ENCODE peak calls at places on chromosome 9, in ten cellular contexts. L is progenitor cell of endocrine pancreas, Z is fibroblast of lung, J is HCT116, I is Calu3, D is GM20000, R is AG10803, F is brain microvascular endothelial cell, E is endothelial cell of umbilical vein, A is endothelial cell. O is an unnamed sample.

GRCh38 chr9:91426123-91426745 is 2.6 kb upstream of the NFIL3 start:
- DNase-seq in L (no peak), Z (peak), J (peak), I (no peak), D (peak), R (peak), F (peak), E (peak), A (no peak), O (peak)

GRCh38 chr9:110543631-110544051 is 35.9 kb downstream of the SVEP1 start:
- DNase-seq in L (no peak), Z (peak), J (no peak), I (no peak), D (no peak), R (no peak), F (no peak), E (peak), A (no peak), O (no peak)

GRCh38 chr9:93670208-93671029 is 94.0 kb downstream of the PHF2 start:
- DNase-seq in L (peak), Z (peak), J (no peak), I (no peak), D (no peak), R (peak), F (peak), E (no peak), A (peak), O (peak)

GRCh38 chr9:76900884-76901440 is 5.0 kb downstream of the PRUNE2 start:
- DNase-seq in L (no peak), Z (no peak), J (no peak), I (no peak), D (no peak), R (no peak), F (no peak), E (no peak), A (no peak), O (no peak)

GRCh38 chr9:107274096-107274495 is 9.0 kb upstream of the RAD23B start:
- DNase-seq in L (no peak), Z (no peak), J (no peak), I (no peak), D (no peak), R (no peak), F (no peak), E (no peak), A (no peak), O (no peak)

GRCh38 chr9:35962126-35962906 is 4.4 kb upstream of the OR2S2 start:
- DNase-seq in L (no peak), Z (peak), J (no peak), I (no peak), D (no peak), R (peak), F (peak), E (no peak), A (no peak), O (peak)

GRCh38 chr9:128048663-128049062 is 18.5 kb downstream of the NAIF1 start:
- DNase-seq in L (no peak), Z (no peak), J (no peak), I (no peak), D (no peak), R (no peak), F (no peak), E (no peak), A (no peak), O (no peak)

GRCh38 chr9:37512439-37512838 is 26.7 kb downstream of the POLR1E start:
- DNase-seq in L (no peak), Z (no peak), J (no peak), I (no peak), D (no peak), R (no peak), F (no peak), E (no peak), A (no peak), O (no peak)

GRCh38 chr9:114908104-114908621 is 22.2 kb downstream of the TNFSF8 start:
- DNase-seq in L (no peak), Z (no peak), J (peak), I (peak), D (no peak), R (peak), F (no peak), E (no peak), A (no peak), O (peak)

GRCh38 chr9:13033959-13034695 is 245.4 kb downstream of the MPDZ start:
- DNase-seq in L (peak), Z (peak), J (peak), I (peak), D (peak), R (peak), F (peak), E (peak), A (peak), O (peak)

GRCh38 chr9:126621919-126622735 is 8.4 kb downstream of the LMX1B start:
- DNase-seq in L (no peak), Z (no peak), J (no peak), I (no peak), D (no peak), R (no peak), F (no peak), E (no peak), A (no peak), O (no peak)

GRCh38 chr9:127449332-127449966 is 1.8 kb downstream of the RPL12 start:
- DNase-seq in L (no peak), Z (peak), J (no peak), I (no peak), D (no peak), R (no peak), F (no peak), E (no peak), A (no peak), O (no peak)

GRCh38 chr9:115254781-115255180 is 136.8 kb upstream of the TNC start:
- DNase-seq in L (no peak), Z (no peak), J (no peak), I (no peak), D (no peak), R (no peak), F (no peak), E (no peak), A (no peak), O (no peak)

GRCh38 chr9:124688238-124688904 is 82.7 kb downstream of the NR6A1 start:
- DNase-seq in L (no peak), Z (no peak), J (no peak), I (no peak), D (no peak), R (no peak), F (no peak), E (no peak), A (no peak), O (no peak)

GRCh38 chr9:2356391-2356790 is 265.2 kb upstream of the VLDLR start:
- DNase-seq in L (no peak), Z (no peak), J (no peak), I (no peak), D (no peak), R (peak), F (peak), E (no peak), A (no peak), O (no peak)

GRCh38 chr9:4508907-4509589 is 18.8 kb downstream of the SLC1A1 start:
- DNase-seq in L (no peak), Z (no peak), J (no peak), I (no peak), D (no peak), R (peak), F (peak), E (no peak), A (no peak), O (peak)

GRCh38 chr9:32344551-32345182 is 39.8 kb upstream of the ACO1 start:
- DNase-seq in L (no peak), Z (peak), J (no peak), I (no peak), D (no peak), R (peak), F (peak), E (peak), A (peak), O (no peak)

GRCh38 chr9:74284596-74284995 is 212.5 kb upstream of the RORB start:
- DNase-seq in L (no peak), Z (no peak), J (no peak), I (no peak), D (no peak), R (no peak), F (no peak), E (no peak), A (no peak), O (no peak)

GRCh38 chr9:91411096-91411771 is 12.4 kb downstream of the NFIL3 start:
- DNase-seq in L (no peak), Z (no peak), J (no peak), I (no peak), D (no peak), R (peak), F (no peak), E (peak), A (no peak), O (peak)

GRCh38 chr9:71692337-71692736 is 76.0 kb downstream of the CEMIP2 start:
- DNase-seq in L (no peak), Z (peak), J (no peak), I (no peak), D (no peak), R (peak), F (no peak), E (no peak), A (no peak), O (no peak)

GRCh38 chr9:90813011-90813410 is 11.4 kb downstream of the SYK start:
- DNase-seq in L (no peak), Z (no peak), J (no peak), I (no peak), D (no peak), R (no peak), F (no peak), E (no peak), A (no peak), O (no peak)

GRCh38 chr9:133996531-133997520 is 4.7 kb upstream of the VAV2 start:
- DNase-seq in L (no peak), Z (no peak), J (no peak), I (no peak), D (no peak), R (peak), F (no peak), E (no peak), A (no peak), O (no peak)

GRCh38 chr9:104247899-104248460 is 153.9 kb downstream of the SMC2 start:
- DNase-seq in L (no peak), Z (no peak), J (no peak), I (no peak), D (no peak), R (peak), F (no peak), E (no peak), A (no peak), O (no peak)

GRCh38 chr9:29999645-30000044 is 2384.8 kb upstream of the ACO1 start:
- DNase-seq in L (no peak), Z (no peak), J (no peak), I (no peak), D (no peak), R (no peak), F (no peak), E (no peak), A (no peak), O (no peak)

GRCh38 chr9:113421726-113422125 is 11.2 kb downstream of the C9orf43 start:
- DNase-seq in L (no peak), Z (no peak), J (no peak), I (no peak), D (no peak), R (no peak), F (no peak), E (no peak), A (no peak), O (no peak)

GRCh38 chr9:37386988-37387387 is 35.5 kb upstream of the GRHPR start:
- DNase-seq in L (no peak), Z (no peak), J (no peak), I (no peak), D (no peak), R (peak), F (no peak), E (no peak), A (no peak), O (no peak)

GRCh38 chr9:87167616-87168015 is 220.3 kb upstream of the GAS1 start:
- DNase-seq in L (no peak), Z (no peak), J (no peak), I (no peak), D (no peak), R (no peak), F (no peak), E (no peak), A (no peak), O (peak)

GRCh38 chr9:122286764-122287163 is 22.1 kb downstream of the MRRF start:
- DNase-seq in L (no peak), Z (no peak), J (no peak), I (no peak), D (no peak), R (no peak), F (no peak), E (no peak), A (no peak), O (no peak)

GRCh38 chr9:96874947-96875459 is 20.7 kb upstream of the ZNF782 start:
- DNase-seq in L (no peak), Z (peak), J (peak), I (peak), D (peak), R (no peak), F (peak), E (peak), A (no peak), O (no peak)

GRCh38 chr9:115229496-115229895 is 111.5 kb upstream of the TNC start:
- DNase-seq in L (no peak), Z (peak), J (peak), I (peak), D (no peak), R (peak), F (peak), E (no peak), A (no peak), O (peak)

GRCh38 chr9:85053206-85053605 is 383.7 kb downstream of the NTRK2 start:
- DNase-seq in L (no peak), Z (no peak), J (no peak), I (peak), D (no peak), R (no peak), F (no peak), E (no peak), A (no peak), O (no peak)

GRCh38 chr9:123589666-123590239 is 233.8 kb downstream of the CRB2 start:
- DNase-seq in L (no peak), Z (no peak), J (no peak), I (no peak), D (no peak), R (no peak), F (no peak), E (no peak), A (no peak), O (no peak)

GRCh38 chr9:14221558-14221957 is 92.4 kb downstream of the NFIB start:
- DNase-seq in L (no peak), Z (peak), J (peak), I (peak), D (no peak), R (peak), F (peak), E (peak), A (no peak), O (peak)

GRCh38 chr9:126491256-126491879 is 122.4 kb upstream of the LMX1B start:
- DNase-seq in L (no peak), Z (peak), J (no peak), I (peak), D (peak), R (peak), F (peak), E (peak), A (peak), O (peak)

GRCh38 chr9:106846847-106847246 is 16.1 kb upstream of the ZNF462 start:
- DNase-seq in L (no peak), Z (peak), J (no peak), I (no peak), D (no peak), R (peak), F (peak), E (peak), A (no peak), O (peak)

GRCh38 chr9:91451431-91452270 is 28.0 kb upstream of the NFIL3 start:
- DNase-seq in L (no peak), Z (no peak), J (no peak), I (no peak), D (no peak), R (no peak), F (no peak), E (no peak), A (no peak), O (no peak)

GRCh38 chr9:38141751-38142150 is 72.7 kb upstream of the SHB start:
- DNase-seq in L (no peak), Z (peak), J (no peak), I (no peak), D (no peak), R (peak), F (peak), E (peak), A (no peak), O (peak)

GRCh38 chr9:137828527-137829259 is 48.9 kb upstream of the CACNA1B start:
- DNase-seq in L (peak), Z (peak), J (no peak), I (no peak), D (no peak), R (peak), F (no peak), E (no peak), A (peak), O (no peak)

DNA sequence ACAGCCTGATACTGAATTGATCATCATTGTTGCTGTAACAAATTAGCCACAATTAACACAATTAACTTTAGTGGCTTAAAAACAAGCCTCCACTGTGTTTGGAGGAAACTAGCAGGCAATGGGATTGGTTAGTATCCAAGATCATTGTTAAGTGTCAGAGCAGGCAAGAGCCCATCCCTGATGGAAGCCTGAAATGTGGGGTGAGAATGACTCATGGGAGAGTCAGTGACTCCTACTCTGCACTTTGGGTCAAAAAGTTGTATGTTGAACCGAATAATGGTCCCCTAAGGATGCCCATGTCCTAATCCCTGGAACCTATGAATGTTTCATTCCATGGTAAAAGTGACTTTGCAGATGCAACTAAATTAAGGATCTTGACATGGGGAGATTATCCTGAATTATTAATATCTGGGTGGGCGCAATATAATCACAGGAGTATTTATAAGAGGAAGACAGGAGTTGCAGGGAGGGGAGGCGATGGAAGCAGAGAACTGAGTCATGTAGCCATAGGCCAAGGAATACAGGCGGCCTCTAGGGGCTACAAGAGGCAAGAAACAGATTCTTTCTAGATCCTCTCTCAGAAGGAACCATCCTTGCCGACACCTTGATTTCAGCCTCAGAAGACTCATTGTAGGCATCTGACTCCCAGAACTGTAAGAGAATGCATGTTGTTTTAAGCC is 28.8 kb downstream of the ALG2 start:
- DNase-seq in L (no peak), Z (peak), J (no peak), I (no peak), D (no peak), R (no peak), F (no peak), E (no peak), A (no peak), O (peak)
- TF ChIP-seq CTCF in L (peak), Z (peak), J (peak), I (no peak), D (no peak), R (peak), F (peak), E (peak), A (no peak), O (peak)

DNA sequence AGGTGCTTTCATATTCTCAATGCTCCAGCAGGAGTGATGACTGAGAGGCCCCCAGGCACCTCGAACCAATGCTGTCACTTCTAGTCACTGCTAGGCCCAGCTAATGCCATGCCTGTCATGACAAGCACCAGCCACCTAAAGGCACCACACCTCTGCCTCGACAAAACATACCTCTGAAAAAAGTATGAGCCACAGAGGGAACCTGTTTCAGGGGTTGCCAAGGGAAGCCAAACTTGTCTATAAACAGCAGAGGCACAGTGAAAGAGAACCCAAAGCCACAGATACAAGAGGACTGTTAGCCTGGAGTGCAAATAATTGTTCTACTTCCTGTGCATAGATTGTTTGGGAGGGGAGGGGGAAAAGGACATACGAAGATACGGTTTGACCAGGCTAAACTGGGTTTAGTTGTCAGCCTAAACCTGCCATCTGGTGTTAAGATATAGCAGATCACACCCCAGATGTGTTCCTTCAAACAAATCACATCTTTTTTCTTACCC is 45.9 kb downstream of the BNC2 start:
- DNase-seq in L (no peak), Z (peak), J (no peak), I (no peak), D (no peak), R (peak), F (peak), E (peak), A (no peak), O (peak)
- TF ChIP-seq CTCF in L (no peak), Z (no peak), J (no peak), I (no peak), D (no peak), R (peak), F (no peak), E (peak), A (no peak), O (peak)

GRCh38 chr9:130042406-130042930 is 521 bp downstream of the FNBP1 start:
- DNase-seq in L (peak), Z (no peak), J (no peak), I (no peak), D (peak), R (no peak), F (no peak), E (no peak), A (peak), O (no peak)

GRCh38 chr9:130042931-130043653 is at the start of gene FNBP1:
- DNase-seq in L (peak), Z (peak), J (no peak), I (peak), D (peak), R (peak), F (peak), E (peak), A (peak), O (peak)

GRCh38 chr9:130041648-130042405 is 1.2 kb downstream of the FNBP1 start:
- DNase-seq in L (peak), Z (peak), J (no peak), I (no peak), D (no peak), R (no peak), F (no peak), E (peak), A (peak), O (no peak)

GRCh38 chr9:130045657-130046450 is 2.9 kb upstream of the FNBP1 start:
- DNase-seq in L (no peak), Z (no peak), J (no peak), I (no peak), D (no peak), R (no peak), F (no peak), E (no peak), A (no peak), O (no peak)

GRCh38 chr9:130043654-130044623 is 950 bp upstream of the FNBP1 start:
- DNase-seq in L (peak), Z (peak), J (no peak), I (no peak), D (no peak), R (peak), F (no peak), E (peak), A (peak), O (peak)
- TF ChIP-seq CTCF in L (no peak), Z (no peak), J (no peak), I (no peak), D (no peak), R (peak), F (peak), E (no peak), A (no peak), O (peak)

GRCh38 chr9:89744255-89744648 is 139.4 kb downstream of the GADD45G start:
- DNase-seq in L (no peak), Z (no peak), J (no peak), I (no peak), D (no peak), R (no peak), F (no peak), E (no peak), A (no peak), O (no peak)

GRCh38 chr9:89742660-89743059 is 137.8 kb downstream of the GADD45G start:
- DNase-seq in L (no peak), Z (no peak), J (no peak), I (no peak), D (no peak), R (no peak), F (no peak), E (no peak), A (no peak), O (no peak)

GRCh38 chr9:89744730-89745129 is 139.9 kb downstream of the GADD45G start:
- DNase-seq in L (no peak), Z (no peak), J (no peak), I (no peak), D (no peak), R (no peak), F (no peak), E (no peak), A (no peak), O (no peak)

GRCh38 chr9:89743216-89743575 is 138.4 kb downstream of the GADD45G start:
- DNase-seq in L (no peak), Z (no peak), J (no peak), I (no peak), D (peak), R (no peak), F (no peak), E (no peak), A (no peak), O (no peak)

GRCh38 chr9:89743576-89744254 is 138.9 kb downstream of the GADD45G start:
- DNase-seq in L (no peak), Z (no peak), J (no peak), I (no peak), D (peak), R (no peak), F (no peak), E (no peak), A (no peak), O (no peak)
- TF ChIP-seq CTCF in L (no peak), Z (no peak), J (no peak), I (no peak), D (no peak), R (no peak), F (no peak), E (no peak), A (no peak), O (no peak)